ENCODE peak calls at places on chromosomes 16 and 17, in seven cellular contexts. One of them, this sample, is unnamed.

GRCh38 chr16:17350212-17350611 is 120.5 kb downstream of the XYLT1 start:
- DNase-seq in GM23338: no peak
- DNase-seq in upper lobe of right lung: no peak
- DNase-seq in fibroblast of mammary gland: peak
- DNase-seq in OCI-LY7: no peak
- DNase-seq in neural progenitor cell: no peak
- DNase-seq in endothelial cell: no peak
- DNase-seq in this sample: no peak

GRCh38 chr17:47295874-47296255 is 27.9 kb upstream of the EFCAB13 start:
- DNase-seq in GM23338: no peak
- DNase-seq in upper lobe of right lung: no peak
- DNase-seq in fibroblast of mammary gland: no peak
- DNase-seq in OCI-LY7: no peak
- DNase-seq in neural progenitor cell: no peak
- DNase-seq in endothelial cell: no peak
- DNase-seq in this sample: no peak

GRCh38 chr16:84356591-84357116 is 11.7 kb upstream of the ATP2C2 start:
- DNase-seq in GM23338: no peak
- DNase-seq in upper lobe of right lung: no peak
- DNase-seq in fibroblast of mammary gland: no peak
- DNase-seq in OCI-LY7: no peak
- DNase-seq in neural progenitor cell: peak
- DNase-seq in endothelial cell: no peak
- DNase-seq in this sample: no peak

GRCh38 chr16:57109500-57110105 is 17.2 kb downstream of the CPNE2 start:
- DNase-seq in GM23338: no peak
- DNase-seq in upper lobe of right lung: no peak
- DNase-seq in fibroblast of mammary gland: no peak
- DNase-seq in OCI-LY7: no peak
- DNase-seq in neural progenitor cell: no peak
- DNase-seq in endothelial cell: no peak
- DNase-seq in this sample: no peak

GRCh38 chr17:2399572-2400473 is 1.0 kb downstream of the MNT start:
- DNase-seq in GM23338: peak
- DNase-seq in upper lobe of right lung: peak
- DNase-seq in fibroblast of mammary gland: peak
- DNase-seq in OCI-LY7: peak
- DNase-seq in neural progenitor cell: peak
- DNase-seq in endothelial cell: peak
- DNase-seq in this sample: peak

GRCh38 chr17:77948690-77949114 is 9.8 kb upstream of the TNRC6C start:
- DNase-seq in GM23338: peak
- DNase-seq in upper lobe of right lung: no peak
- DNase-seq in fibroblast of mammary gland: peak
- DNase-seq in OCI-LY7: no peak
- DNase-seq in neural progenitor cell: peak
- DNase-seq in endothelial cell: peak
- DNase-seq in this sample: no peak

GRCh38 chr16:1193143-1193824 is 31.8 kb downstream of the TPSG1 start:
- DNase-seq in GM23338: no peak
- DNase-seq in upper lobe of right lung: no peak
- DNase-seq in fibroblast of mammary gland: no peak
- DNase-seq in OCI-LY7: no peak
- DNase-seq in neural progenitor cell: no peak
- DNase-seq in endothelial cell: no peak
- DNase-seq in this sample: no peak

GRCh38 chr16:53412549-53412948 is 21.7 kb upstream of the RBL2 start:
- DNase-seq in GM23338: no peak
- DNase-seq in upper lobe of right lung: no peak
- DNase-seq in fibroblast of mammary gland: no peak
- DNase-seq in OCI-LY7: no peak
- DNase-seq in neural progenitor cell: no peak
- DNase-seq in endothelial cell: no peak
- DNase-seq in this sample: no peak

GRCh38 chr17:47738178-47738577 is 5.1 kb downstream of the TBX21 start:
- DNase-seq in GM23338: no peak
- DNase-seq in upper lobe of right lung: no peak
- DNase-seq in fibroblast of mammary gland: no peak
- DNase-seq in OCI-LY7: no peak
- DNase-seq in neural progenitor cell: no peak
- DNase-seq in endothelial cell: no peak
- DNase-seq in this sample: peak

GRCh38 chr16:1823821-1824220 is 2.8 kb downstream of the HAGH start:
- DNase-seq in GM23338: peak
- DNase-seq in upper lobe of right lung: no peak
- DNase-seq in fibroblast of mammary gland: peak
- DNase-seq in OCI-LY7: peak
- DNase-seq in neural progenitor cell: peak
- DNase-seq in endothelial cell: peak
- DNase-seq in this sample: peak

GRCh38 chr17:39069114-39069756 is 82.2 kb downstream of the PLXDC1 start:
- DNase-seq in GM23338: peak
- DNase-seq in upper lobe of right lung: no peak
- DNase-seq in fibroblast of mammary gland: peak
- DNase-seq in OCI-LY7: peak
- DNase-seq in neural progenitor cell: peak
- DNase-seq in endothelial cell: peak
- DNase-seq in this sample: peak

GRCh38 chr17:33292981-33293867 is at the start of gene ASIC2:
- DNase-seq in GM23338: peak
- DNase-seq in upper lobe of right lung: no peak
- DNase-seq in fibroblast of mammary gland: peak
- DNase-seq in OCI-LY7: no peak
- DNase-seq in neural progenitor cell: peak
- DNase-seq in endothelial cell: peak
- DNase-seq in this sample: no peak

GRCh38 chr16:57297856-57298255 is 13.4 kb upstream of the PLLP start:
- DNase-seq in GM23338: peak
- DNase-seq in upper lobe of right lung: no peak
- DNase-seq in fibroblast of mammary gland: no peak
- DNase-seq in OCI-LY7: peak
- DNase-seq in neural progenitor cell: peak
- DNase-seq in endothelial cell: no peak
- DNase-seq in this sample: peak

GRCh38 chr16:57283214-57283955 is 1.1 kb downstream of the PLLP start:
- DNase-seq in GM23338: peak
- DNase-seq in upper lobe of right lung: peak
- DNase-seq in fibroblast of mammary gland: no peak
- DNase-seq in OCI-LY7: no peak
- DNase-seq in neural progenitor cell: no peak
- DNase-seq in endothelial cell: no peak
- DNase-seq in this sample: no peak

GRCh38 chr17:31357831-31358400 is 33.6 kb upstream of the RAB11FIP4 start:
- DNase-seq in GM23338: no peak
- DNase-seq in upper lobe of right lung: no peak
- DNase-seq in fibroblast of mammary gland: no peak
- DNase-seq in OCI-LY7: no peak
- DNase-seq in neural progenitor cell: no peak
- DNase-seq in endothelial cell: no peak
- DNase-seq in this sample: no peak

GRCh38 chr17:9628509-9628908 is 16.8 kb upstream of the USP43 start:
- DNase-seq in GM23338: no peak
- DNase-seq in upper lobe of right lung: no peak
- DNase-seq in fibroblast of mammary gland: no peak
- DNase-seq in OCI-LY7: no peak
- DNase-seq in neural progenitor cell: no peak
- DNase-seq in endothelial cell: no peak
- DNase-seq in this sample: no peak

GRCh38 chr16:84613408-84614071 is 4.3 kb downstream of the COTL1 start:
- DNase-seq in GM23338: no peak
- DNase-seq in upper lobe of right lung: peak
- DNase-seq in fibroblast of mammary gland: no peak
- DNase-seq in OCI-LY7: no peak
- DNase-seq in neural progenitor cell: no peak
- DNase-seq in endothelial cell: no peak
- DNase-seq in this sample: no peak

GRCh38 chr17:46110219-46110618 is 83.0 kb downstream of the KANSL1 start:
- DNase-seq in GM23338: no peak
- DNase-seq in upper lobe of right lung: no peak
- DNase-seq in fibroblast of mammary gland: no peak
- DNase-seq in OCI-LY7: no peak
- DNase-seq in neural progenitor cell: no peak
- DNase-seq in endothelial cell: no peak
- DNase-seq in this sample: no peak

GRCh38 chr17:63698886-63699637 is 863 bp downstream of the LIMD2 start:
- DNase-seq in GM23338: peak
- DNase-seq in upper lobe of right lung: peak
- DNase-seq in fibroblast of mammary gland: no peak
- DNase-seq in OCI-LY7: peak
- DNase-seq in neural progenitor cell: peak
- DNase-seq in endothelial cell: no peak
- DNase-seq in this sample: peak

GRCh38 chr17:75850928-75851692 is 4.0 kb downstream of the WBP2 start:
- DNase-seq in GM23338: no peak
- DNase-seq in upper lobe of right lung: no peak
- DNase-seq in fibroblast of mammary gland: no peak
- DNase-seq in OCI-LY7: no peak
- DNase-seq in neural progenitor cell: no peak
- DNase-seq in endothelial cell: no peak
- DNase-seq in this sample: no peak

GRCh38 chr17:27294689-27295630 is 1.0 kb downstream of the WSB1 start:
- DNase-seq in GM23338: peak
- DNase-seq in upper lobe of right lung: no peak
- DNase-seq in fibroblast of mammary gland: peak
- DNase-seq in OCI-LY7: peak
- DNase-seq in neural progenitor cell: peak
- DNase-seq in endothelial cell: peak
- DNase-seq in this sample: peak

GRCh38 chr17:29788045-29788444 is 142.0 kb downstream of the SSH2 start:
- DNase-seq in GM23338: no peak
- DNase-seq in upper lobe of right lung: no peak
- DNase-seq in fibroblast of mammary gland: no peak
- DNase-seq in OCI-LY7: no peak
- DNase-seq in neural progenitor cell: no peak
- DNase-seq in endothelial cell: no peak
- DNase-seq in this sample: no peak

GRCh38 chr17:40095944-40096791 is 4.2 kb downstream of the NR1D1 start:
- DNase-seq in GM23338: no peak
- DNase-seq in upper lobe of right lung: no peak
- DNase-seq in fibroblast of mammary gland: peak
- DNase-seq in OCI-LY7: peak
- DNase-seq in neural progenitor cell: no peak
- DNase-seq in endothelial cell: no peak
- DNase-seq in this sample: peak

GRCh38 chr16:85490971-85491771 is 122.0 kb upstream of the GSE1 start:
- DNase-seq in GM23338: peak
- DNase-seq in upper lobe of right lung: no peak
- DNase-seq in fibroblast of mammary gland: no peak
- DNase-seq in OCI-LY7: peak
- DNase-seq in neural progenitor cell: peak
- DNase-seq in endothelial cell: peak
- DNase-seq in this sample: peak

GRCh38 chr17:41913798-41914197 is 5.0 kb downstream of the ACLY start:
- DNase-seq in GM23338: no peak
- DNase-seq in upper lobe of right lung: no peak
- DNase-seq in fibroblast of mammary gland: no peak
- DNase-seq in OCI-LY7: no peak
- DNase-seq in neural progenitor cell: no peak
- DNase-seq in endothelial cell: no peak
- DNase-seq in this sample: no peak

GRCh38 chr16:24568392-24568791 is 29.0 kb downstream of the RBBP6 start:
- DNase-seq in GM23338: no peak
- DNase-seq in upper lobe of right lung: no peak
- DNase-seq in fibroblast of mammary gland: peak
- DNase-seq in OCI-LY7: no peak
- DNase-seq in neural progenitor cell: no peak
- DNase-seq in endothelial cell: no peak
- DNase-seq in this sample: no peak
- TF ChIP-seq CTCF in GM23338: peak
- TF ChIP-seq CTCF in upper lobe of right lung: peak
- TF ChIP-seq CTCF in fibroblast of mammary gland: peak
- TF ChIP-seq CTCF in OCI-LY7: peak
- TF ChIP-seq CTCF in neural progenitor cell: peak
- TF ChIP-seq CTCF in endothelial cell: peak
- TF ChIP-seq CTCF in this sample: peak

GRCh38 chr16:89383095-89384003 is 107.0 kb downstream of the ANKRD11 start:
- DNase-seq in GM23338: peak
- DNase-seq in upper lobe of right lung: peak
- DNase-seq in fibroblast of mammary gland: peak
- DNase-seq in OCI-LY7: no peak
- DNase-seq in neural progenitor cell: peak
- DNase-seq in endothelial cell: peak
- DNase-seq in this sample: no peak
- TF ChIP-seq CTCF in GM23338: no peak
- TF ChIP-seq CTCF in upper lobe of right lung: no peak
- TF ChIP-seq CTCF in fibroblast of mammary gland: peak
- TF ChIP-seq CTCF in OCI-LY7: no peak
- TF ChIP-seq CTCF in neural progenitor cell: peak
- TF ChIP-seq CTCF in endothelial cell: no peak
- TF ChIP-seq CTCF in this sample: no peak

GRCh38 chr17:69356625-69357024 is 29.7 kb upstream of the ABCA5 start:
- DNase-seq in GM23338: no peak
- DNase-seq in upper lobe of right lung: no peak
- DNase-seq in fibroblast of mammary gland: no peak
- DNase-seq in OCI-LY7: no peak
- DNase-seq in neural progenitor cell: no peak
- DNase-seq in endothelial cell: no peak
- DNase-seq in this sample: no peak

GRCh38 chr17:69358688-69359596 is 32.0 kb upstream of the ABCA5 start:
- DNase-seq in GM23338: peak
- DNase-seq in upper lobe of right lung: no peak
- DNase-seq in fibroblast of mammary gland: no peak
- DNase-seq in OCI-LY7: peak
- DNase-seq in neural progenitor cell: peak
- DNase-seq in endothelial cell: peak
- DNase-seq in this sample: peak

GRCh38 chr17:69363488-69364210 is 36.7 kb upstream of the ABCA5 start:
- DNase-seq in GM23338: no peak
- DNase-seq in upper lobe of right lung: no peak
- DNase-seq in fibroblast of mammary gland: peak
- DNase-seq in OCI-LY7: no peak
- DNase-seq in neural progenitor cell: no peak
- DNase-seq in endothelial cell: no peak
- DNase-seq in this sample: no peak

GRCh38 chr17:69361156-69361555 is 34.2 kb upstream of the ABCA5 start:
- DNase-seq in GM23338: no peak
- DNase-seq in upper lobe of right lung: no peak
- DNase-seq in fibroblast of mammary gland: no peak
- DNase-seq in OCI-LY7: no peak
- DNase-seq in neural progenitor cell: no peak
- DNase-seq in endothelial cell: no peak
- DNase-seq in this sample: no peak

DNA sequence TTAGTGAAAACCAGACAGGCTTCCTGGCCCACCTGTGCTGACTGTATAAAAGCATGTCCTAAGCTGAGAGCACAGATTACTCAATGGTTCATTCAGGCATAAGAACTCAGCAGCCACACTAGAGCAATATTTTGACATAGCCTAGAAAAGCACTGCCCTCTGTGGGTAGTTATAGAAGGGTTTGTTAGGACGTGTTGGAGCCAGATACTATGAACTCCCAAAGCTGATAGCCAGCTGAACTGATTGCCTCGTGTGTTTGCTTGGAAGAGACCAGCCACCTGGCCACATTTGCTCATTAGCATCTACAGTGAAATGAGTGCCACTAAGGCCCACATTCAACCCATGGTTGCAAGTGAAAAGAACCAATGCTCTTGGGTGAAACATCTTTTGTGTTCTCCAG is 30.8 kb upstream of the ABCA5 start:
- DNase-seq in GM23338: peak
- DNase-seq in upper lobe of right lung: no peak
- DNase-seq in fibroblast of mammary gland: peak
- DNase-seq in OCI-LY7: peak
- DNase-seq in neural progenitor cell: no peak
- DNase-seq in endothelial cell: no peak
- DNase-seq in this sample: no peak
- TF ChIP-seq CTCF in GM23338: no peak
- TF ChIP-seq CTCF in upper lobe of right lung: no peak
- TF ChIP-seq CTCF in fibroblast of mammary gland: no peak
- TF ChIP-seq CTCF in OCI-LY7: peak
- TF ChIP-seq CTCF in neural progenitor cell: no peak
- TF ChIP-seq CTCF in endothelial cell: no peak
- TF ChIP-seq CTCF in this sample: no peak

GRCh38 chr16:4339909-4340308 is 11.2 kb downstream of the PAM16 start:
- DNase-seq in GM23338: no peak
- DNase-seq in upper lobe of right lung: peak
- DNase-seq in fibroblast of mammary gland: no peak
- DNase-seq in OCI-LY7: no peak
- DNase-seq in neural progenitor cell: no peak
- DNase-seq in endothelial cell: no peak
- DNase-seq in this sample: no peak
- TF ChIP-seq CTCF in GM23338: no peak
- TF ChIP-seq CTCF in upper lobe of right lung: peak
- TF ChIP-seq CTCF in fibroblast of mammary gland: no peak
- TF ChIP-seq CTCF in OCI-LY7: no peak
- TF ChIP-seq CTCF in neural progenitor cell: no peak
- TF ChIP-seq CTCF in endothelial cell: no peak
- TF ChIP-seq CTCF in this sample: no peak